ENCODE peak calls at places on chromosomes 7 and 10, in four cellular contexts. J is T-helper 2 cell; M is naive thymus-derived CD4-positive, alpha-beta T cell; T is astrocyte. C is an unnamed sample.

GRCh38 chr7:27210441-27211083 is 10.7 kb upstream of the HOXA13 start:
- DNase-seq in J (no peak), M (peak), T (no peak), C (no peak)

GRCh38 chr7:81871606-81872265 is 101.9 kb upstream of the HGF start:
- DNase-seq in J (no peak), M (no peak), T (no peak), C (no peak)

GRCh38 chr10:26423722-26424121 is 14.4 kb upstream of the APBB1IP start:
- DNase-seq in M (no peak), J (no peak), T (no peak), C (no peak)

GRCh38 chr7:33886100-33886623 is 19.2 kb upstream of the BMPER start:
- DNase-seq in J (no peak), M (no peak), T (no peak), C (no peak)

GRCh38 chr10:123129553-123130271 is 6.1 kb upstream of the HMX3 start:
- DNase-seq in M (no peak), J (no peak), T (no peak), C (no peak)

GRCh38 chr7:22726345-22726848 is 603 bp upstream of the IL6 start:
- DNase-seq in J (no peak), M (peak), T (peak), C (peak)

GRCh38 chr10:10722422-10722821 is 295.2 kb upstream of the CELF2 start:
- DNase-seq in T (no peak), J (no peak), M (no peak), C (no peak)

GRCh38 chr10:106537866-106538265 is 626.6 kb downstream of the SORCS1 start:
- DNase-seq in M (no peak), J (no peak), T (no peak), C (no peak)

GRCh38 chr10:85995791-85996190 is 370.8 kb downstream of the GRID1 start:
- DNase-seq in M (no peak), T (no peak), J (no peak), C (no peak)